ENCODE peak calls at places on chromosome 20, in seven cellular contexts. One of them, this sample, is unnamed. For H3K4me1, the result is how much of the 10 kb centered on the place peaks cover.

GRCh38 chr20:38725959-38726848 is 1.9 kb downstream of the SLC32A1 start:
- DNase-seq in cardiac muscle cell: peak
- DNase-seq in GM23338: peak
- DNase-seq in upper lobe of left lung: peak
- DNase-seq in adrenal gland: no peak
- DNase-seq in A673: peak
- DNase-seq in CD8-positive, alpha-beta T cell: no peak
- DNase-seq in this sample: peak

GRCh38 chr20:6673071-6673470 is 94.4 kb upstream of the BMP2 start:
- DNase-seq in cardiac muscle cell: no peak
- DNase-seq in GM23338: no peak
- DNase-seq in upper lobe of left lung: no peak
- DNase-seq in adrenal gland: no peak
- DNase-seq in A673: no peak
- DNase-seq in CD8-positive, alpha-beta T cell: no peak
- DNase-seq in this sample: no peak

GRCh38 chr20:64119301-64119680 is 11.9 kb upstream of the NPBWR2 start:
- DNase-seq in cardiac muscle cell: no peak
- DNase-seq in GM23338: no peak
- DNase-seq in upper lobe of left lung: peak
- DNase-seq in adrenal gland: peak
- DNase-seq in A673: no peak
- DNase-seq in CD8-positive, alpha-beta T cell: no peak
- DNase-seq in this sample: no peak

GRCh38 chr20:15491564-15491963 is 1081.7 kb downstream of the KIF16B start:
- DNase-seq in cardiac muscle cell: no peak
- DNase-seq in GM23338: peak
- DNase-seq in upper lobe of left lung: no peak
- DNase-seq in adrenal gland: no peak
- DNase-seq in A673: no peak
- DNase-seq in CD8-positive, alpha-beta T cell: no peak
- DNase-seq in this sample: no peak

GRCh38 chr20:35264755-35265154 is 13.2 kb downstream of the MMP24OS start:
- DNase-seq in cardiac muscle cell: no peak
- DNase-seq in GM23338: peak
- DNase-seq in upper lobe of left lung: no peak
- DNase-seq in adrenal gland: no peak
- DNase-seq in A673: no peak
- DNase-seq in CD8-positive, alpha-beta T cell: no peak
- DNase-seq in this sample: no peak

GRCh38 chr20:44154521-44155001 is 32.4 kb downstream of the JPH2 start:
- DNase-seq in cardiac muscle cell: no peak
- DNase-seq in GM23338: no peak
- DNase-seq in upper lobe of left lung: no peak
- DNase-seq in adrenal gland: no peak
- DNase-seq in A673: no peak
- DNase-seq in CD8-positive, alpha-beta T cell: no peak
- DNase-seq in this sample: no peak

GRCh38 chr20:44856442-44856841 is 29.1 kb upstream of the YWHAB start:
- DNase-seq in cardiac muscle cell: no peak
- DNase-seq in GM23338: no peak
- DNase-seq in upper lobe of left lung: no peak
- DNase-seq in adrenal gland: no peak
- DNase-seq in A673: no peak
- DNase-seq in CD8-positive, alpha-beta T cell: no peak
- DNase-seq in this sample: peak

GRCh38 chr20:1800777-1801176 is 94.4 kb upstream of the SIRPA start:
- DNase-seq in cardiac muscle cell: peak
- DNase-seq in GM23338: no peak
- DNase-seq in upper lobe of left lung: no peak
- DNase-seq in adrenal gland: no peak
- DNase-seq in A673: peak
- DNase-seq in CD8-positive, alpha-beta T cell: no peak
- DNase-seq in this sample: no peak

GRCh38 chr20:8309638-8310037 is 177.6 kb downstream of the PLCB1 start:
- DNase-seq in cardiac muscle cell: peak
- DNase-seq in GM23338: peak
- DNase-seq in upper lobe of left lung: no peak
- DNase-seq in adrenal gland: no peak
- DNase-seq in A673: peak
- DNase-seq in CD8-positive, alpha-beta T cell: no peak
- DNase-seq in this sample: no peak

GRCh38 chr20:10079964-10080363 is 45.2 kb downstream of the ANKEF1 start:
- DNase-seq in cardiac muscle cell: peak
- DNase-seq in GM23338: no peak
- DNase-seq in upper lobe of left lung: no peak
- DNase-seq in adrenal gland: no peak
- DNase-seq in A673: peak
- DNase-seq in CD8-positive, alpha-beta T cell: no peak
- DNase-seq in this sample: no peak

GRCh38 chr20:57409316-57409671 is 18.1 kb downstream of the RBM38 start:
- DNase-seq in cardiac muscle cell: no peak
- DNase-seq in GM23338: no peak
- DNase-seq in upper lobe of left lung: no peak
- DNase-seq in adrenal gland: no peak
- DNase-seq in A673: no peak
- DNase-seq in CD8-positive, alpha-beta T cell: no peak
- DNase-seq in this sample: no peak

GRCh38 chr20:11651138-11651537 is 266.6 kb upstream of the BTBD3 start:
- DNase-seq in cardiac muscle cell: no peak
- DNase-seq in GM23338: no peak
- DNase-seq in upper lobe of left lung: no peak
- DNase-seq in adrenal gland: no peak
- DNase-seq in A673: no peak
- DNase-seq in CD8-positive, alpha-beta T cell: no peak
- DNase-seq in this sample: no peak

GRCh38 chr20:58349586-58349985 is 39.4 kb upstream of the VAPB start:
- DNase-seq in cardiac muscle cell: peak
- DNase-seq in GM23338: no peak
- DNase-seq in upper lobe of left lung: no peak
- DNase-seq in adrenal gland: no peak
- DNase-seq in A673: no peak
- DNase-seq in CD8-positive, alpha-beta T cell: no peak
- DNase-seq in this sample: no peak

GRCh38 chr20:36754656-36755222 is 8.8 kb upstream of the NDRG3 start:
- DNase-seq in cardiac muscle cell: peak
- DNase-seq in GM23338: peak
- DNase-seq in upper lobe of left lung: no peak
- DNase-seq in adrenal gland: peak
- DNase-seq in A673: peak
- DNase-seq in CD8-positive, alpha-beta T cell: peak
- DNase-seq in this sample: peak

GRCh38 chr20:6855806-6856205 is 88.3 kb downstream of the BMP2 start:
- DNase-seq in cardiac muscle cell: no peak
- DNase-seq in GM23338: no peak
- DNase-seq in upper lobe of left lung: no peak
- DNase-seq in adrenal gland: no peak
- DNase-seq in A673: no peak
- DNase-seq in CD8-positive, alpha-beta T cell: no peak
- DNase-seq in this sample: no peak

GRCh38 chr20:42955713-42956112 is 234.0 kb downstream of the PTPRT start:
- DNase-seq in cardiac muscle cell: no peak
- DNase-seq in GM23338: no peak
- DNase-seq in upper lobe of left lung: no peak
- DNase-seq in adrenal gland: no peak
- DNase-seq in A673: no peak
- DNase-seq in CD8-positive, alpha-beta T cell: no peak
- DNase-seq in this sample: no peak

GRCh38 chr20:8930691-8931090 is 138.2 kb upstream of the PLCB4 start:
- DNase-seq in cardiac muscle cell: no peak
- DNase-seq in GM23338: no peak
- DNase-seq in upper lobe of left lung: no peak
- DNase-seq in adrenal gland: no peak
- DNase-seq in A673: no peak
- DNase-seq in CD8-positive, alpha-beta T cell: no peak
- DNase-seq in this sample: no peak

GRCh38 chr20:5486377-5487054 is 169.8 kb upstream of the PROKR2 start:
- DNase-seq in cardiac muscle cell: no peak
- DNase-seq in GM23338: no peak
- DNase-seq in upper lobe of left lung: no peak
- DNase-seq in adrenal gland: no peak
- DNase-seq in A673: no peak
- DNase-seq in CD8-positive, alpha-beta T cell: no peak
- DNase-seq in this sample: no peak

GRCh38 chr20:5481872-5482271 is 165.1 kb upstream of the PROKR2 start:
- DNase-seq in cardiac muscle cell: no peak
- DNase-seq in GM23338: no peak
- DNase-seq in upper lobe of left lung: no peak
- DNase-seq in adrenal gland: no peak
- DNase-seq in A673: no peak
- DNase-seq in CD8-positive, alpha-beta T cell: no peak
- DNase-seq in this sample: peak

GRCh38 chr20:5482791-5483190 is 166.0 kb upstream of the PROKR2 start:
- DNase-seq in cardiac muscle cell: peak
- DNase-seq in GM23338: no peak
- DNase-seq in upper lobe of left lung: no peak
- DNase-seq in adrenal gland: no peak
- DNase-seq in A673: no peak
- DNase-seq in CD8-positive, alpha-beta T cell: no peak
- DNase-seq in this sample: no peak

GRCh38 chr20:5484926-5485325 is 168.2 kb upstream of the PROKR2 start:
- DNase-seq in cardiac muscle cell: no peak
- DNase-seq in GM23338: no peak
- DNase-seq in upper lobe of left lung: no peak
- DNase-seq in adrenal gland: no peak
- DNase-seq in A673: no peak
- DNase-seq in CD8-positive, alpha-beta T cell: no peak
- DNase-seq in this sample: no peak

GRCh38 chr20:5484346-5484745 is 167.6 kb upstream of the PROKR2 start:
- DNase-seq in cardiac muscle cell: no peak
- DNase-seq in GM23338: no peak
- DNase-seq in upper lobe of left lung: peak
- DNase-seq in adrenal gland: no peak
- DNase-seq in A673: no peak
- DNase-seq in CD8-positive, alpha-beta T cell: no peak
- DNase-seq in this sample: no peak
- TF ChIP-seq CTCF in cardiac muscle cell: no peak
- TF ChIP-seq CTCF in GM23338: no peak
- TF ChIP-seq CTCF in upper lobe of left lung: no peak
- TF ChIP-seq CTCF in adrenal gland: no peak
- TF ChIP-seq CTCF in A673: no peak
- TF ChIP-seq CTCF in CD8-positive, alpha-beta T cell: no peak
- TF ChIP-seq CTCF in this sample: no peak

DNA sequence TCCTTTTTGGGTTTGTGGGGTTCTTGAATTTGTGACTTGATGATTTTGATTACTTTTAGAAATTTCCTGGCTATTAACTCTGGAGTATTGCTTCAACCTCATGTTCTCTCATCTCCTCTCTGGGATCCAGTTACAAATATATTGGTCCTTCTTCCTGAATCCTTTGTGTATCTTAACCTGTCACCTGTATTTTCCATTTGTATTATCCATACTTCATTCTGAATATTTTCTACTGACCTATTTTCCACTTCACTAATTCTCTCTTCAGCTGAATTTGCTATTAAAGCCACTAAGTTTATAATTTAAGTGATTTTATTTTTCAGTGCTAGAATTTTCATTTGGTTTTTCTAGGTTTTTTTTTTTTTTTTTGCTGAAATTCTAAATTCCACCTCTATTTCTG is 6.4 kb upstream of the BHLHE23 start:
- DNase-seq in cardiac muscle cell: no peak
- DNase-seq in GM23338: no peak
- DNase-seq in upper lobe of left lung: no peak
- DNase-seq in adrenal gland: no peak
- DNase-seq in A673: no peak
- DNase-seq in CD8-positive, alpha-beta T cell: no peak
- DNase-seq in this sample: no peak
- H3K4me1 ChIP-seq in cardiac muscle cell: under half
- H3K4me1 ChIP-seq in GM23338: under half
- H3K4me1 ChIP-seq in upper lobe of left lung: under half
- H3K4me1 ChIP-seq in adrenal gland: under half
- H3K4me1 ChIP-seq in A673: under half
- H3K4me1 ChIP-seq in CD8-positive, alpha-beta T cell: under half
- H3K4me1 ChIP-seq in this sample: under half

DNA sequence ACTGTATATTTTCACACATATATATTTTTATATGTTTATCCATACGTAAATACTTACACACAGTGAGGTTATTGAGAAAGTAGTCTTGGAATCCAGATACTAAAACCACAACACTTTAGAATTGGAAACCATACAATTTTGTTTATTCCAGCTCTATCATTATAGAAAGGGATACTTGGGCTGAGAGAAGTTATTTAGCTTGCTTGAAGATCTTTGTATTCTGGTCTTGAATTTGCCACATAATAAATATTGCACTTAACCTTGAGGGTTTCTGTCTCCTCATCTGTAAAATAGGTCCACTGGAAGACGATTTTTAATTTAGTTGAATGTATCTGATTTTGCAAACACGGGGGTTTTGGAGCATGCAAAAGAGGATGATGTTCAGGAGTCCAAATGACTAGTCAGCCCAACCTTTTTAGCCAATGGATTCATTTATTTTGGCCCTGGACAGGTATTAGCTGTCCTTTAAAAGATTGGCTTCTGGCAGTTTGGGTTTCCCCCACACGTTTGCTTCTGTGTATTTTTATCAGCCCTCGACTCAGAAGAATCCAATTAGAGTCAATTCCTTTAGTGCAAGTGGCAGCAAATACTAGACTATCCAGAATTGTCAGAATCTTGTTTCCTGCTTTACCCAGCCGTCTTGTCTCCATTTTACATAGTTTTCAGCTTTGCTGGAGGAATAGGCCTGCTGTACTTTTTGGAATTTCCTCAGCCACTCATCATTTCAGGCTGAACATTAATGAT is 62.4 kb upstream of the ZNF217 start:
- DNase-seq in cardiac muscle cell: peak
- DNase-seq in GM23338: no peak
- DNase-seq in upper lobe of left lung: no peak
- DNase-seq in adrenal gland: no peak
- DNase-seq in A673: peak
- DNase-seq in CD8-positive, alpha-beta T cell: no peak
- DNase-seq in this sample: no peak
- H3K27ac ChIP-seq in cardiac muscle cell: peak
- H3K27ac ChIP-seq in GM23338: no peak
- H3K27ac ChIP-seq in upper lobe of left lung: peak
- H3K27ac ChIP-seq in adrenal gland: no peak
- H3K27ac ChIP-seq in A673: peak
- H3K27ac ChIP-seq in CD8-positive, alpha-beta T cell: no peak
- H3K27ac ChIP-seq in this sample: no peak

DNA sequence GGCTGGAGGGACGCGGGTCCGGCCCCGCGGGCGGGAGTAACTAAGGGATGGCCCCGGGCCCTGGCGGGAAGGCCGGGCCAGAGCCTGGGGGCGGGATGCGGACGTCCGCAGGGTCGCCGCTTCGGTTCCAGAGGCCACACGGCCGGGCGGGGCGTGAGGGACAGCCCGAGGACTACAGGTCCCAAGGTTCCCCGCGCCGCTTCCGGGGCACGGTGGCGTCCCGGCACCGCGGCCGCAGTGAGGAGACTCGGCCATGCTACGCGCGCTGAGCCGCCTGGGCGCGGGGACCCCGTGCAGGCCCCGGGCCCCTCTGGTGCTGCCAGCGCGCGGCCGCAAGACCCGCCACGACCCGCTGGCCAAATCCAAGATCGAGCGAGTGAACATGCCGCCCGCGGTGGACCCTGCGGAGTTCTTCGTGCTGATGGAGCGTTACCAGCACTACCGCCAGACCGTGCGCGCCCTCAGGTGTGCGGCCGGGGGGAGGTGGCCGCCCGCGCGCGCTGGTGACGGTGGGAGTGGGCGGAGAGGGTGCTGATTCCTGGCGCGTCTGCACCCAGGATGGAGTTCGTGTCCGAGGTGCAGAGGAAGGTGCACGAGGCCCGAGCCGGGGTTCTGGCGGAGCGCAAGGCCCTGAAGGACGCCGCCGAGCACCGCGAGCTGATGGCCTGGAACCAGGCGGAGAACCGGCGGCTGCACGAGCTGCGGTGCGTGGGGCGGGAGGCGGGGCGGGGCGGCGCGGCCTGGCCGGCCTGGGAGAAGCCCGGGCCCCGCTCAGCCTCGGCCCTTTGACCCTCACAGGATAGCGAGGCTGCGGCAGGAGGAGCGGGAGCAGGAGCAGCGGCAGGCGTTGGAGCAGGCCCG is at the start of gene MRPS26:
- DNase-seq in cardiac muscle cell: peak
- DNase-seq in GM23338: peak
- DNase-seq in upper lobe of left lung: peak
- DNase-seq in adrenal gland: peak
- DNase-seq in A673: peak
- DNase-seq in CD8-positive, alpha-beta T cell: peak
- DNase-seq in this sample: peak
- TF ChIP-seq CTCF in cardiac muscle cell: no peak
- TF ChIP-seq CTCF in GM23338: no peak
- TF ChIP-seq CTCF in upper lobe of left lung: no peak
- TF ChIP-seq CTCF in adrenal gland: no peak
- TF ChIP-seq CTCF in A673: no peak
- TF ChIP-seq CTCF in CD8-positive, alpha-beta T cell: no peak
- TF ChIP-seq CTCF in this sample: no peak

This sample was measured in pancreas.